ENCODE peak calls at places on chromosome 1, in nine cellular contexts. One of them, this sample, is unnamed.

GRCh38 chr1:20073247-20073646 is 3.3 kb downstream of the PLA2G5 start:
- DNase-seq in right cardiac atrium: no peak
- DNase-seq in SK-N-DZ: no peak
- DNase-seq in neural crest cell: no peak
- DNase-seq in HFF-Myc: no peak
- DNase-seq in substantia nigra: no peak
- DNase-seq in kidney: no peak
- DNase-seq in HTR-8/SVneo: no peak
- DNase-seq in mucosa of gallbladder: no peak
- DNase-seq in this sample: no peak

GRCh38 chr1:234656070-234656875 is 46.3 kb upstream of the IRF2BP2 start:
- DNase-seq in mucosa of gallbladder: no peak
- DNase-seq in substantia nigra: no peak
- DNase-seq in SK-N-DZ: no peak
- DNase-seq in right cardiac atrium: no peak
- DNase-seq in HTR-8/SVneo: no peak
- DNase-seq in HFF-Myc: no peak
- DNase-seq in neural crest cell: no peak
- DNase-seq in kidney: no peak
- DNase-seq in this sample: no peak

GRCh38 chr1:2248127-2248826 is 20.2 kb downstream of the SKI start:
- DNase-seq in neural crest cell: peak
- DNase-seq in HFF-Myc: no peak
- DNase-seq in right cardiac atrium: peak
- DNase-seq in kidney: peak
- DNase-seq in HTR-8/SVneo: no peak
- DNase-seq in substantia nigra: no peak
- DNase-seq in SK-N-DZ: no peak
- DNase-seq in mucosa of gallbladder: peak
- DNase-seq in this sample: no peak

GRCh38 chr1:6287431-6287886 is 26.6 kb upstream of the GPR153 start:
- DNase-seq in right cardiac atrium: peak
- DNase-seq in SK-N-DZ: no peak
- DNase-seq in mucosa of gallbladder: no peak
- DNase-seq in HTR-8/SVneo: no peak
- DNase-seq in HFF-Myc: no peak
- DNase-seq in neural crest cell: no peak
- DNase-seq in kidney: no peak
- DNase-seq in substantia nigra: peak
- DNase-seq in this sample: no peak

GRCh38 chr1:107162745-107163144 is 21.9 kb downstream of the NTNG1 start:
- DNase-seq in mucosa of gallbladder: no peak
- DNase-seq in HTR-8/SVneo: no peak
- DNase-seq in substantia nigra: no peak
- DNase-seq in SK-N-DZ: no peak
- DNase-seq in neural crest cell: no peak
- DNase-seq in right cardiac atrium: no peak
- DNase-seq in kidney: no peak
- DNase-seq in HFF-Myc: no peak
- DNase-seq in this sample: no peak

GRCh38 chr1:7230896-7231210 is 445.6 kb downstream of the CAMTA1 start:
- DNase-seq in neural crest cell: no peak
- DNase-seq in SK-N-DZ: no peak
- DNase-seq in right cardiac atrium: no peak
- DNase-seq in HFF-Myc: no peak
- DNase-seq in mucosa of gallbladder: no peak
- DNase-seq in HTR-8/SVneo: no peak
- DNase-seq in kidney: peak
- DNase-seq in substantia nigra: no peak
- DNase-seq in this sample: no peak

GRCh38 chr1:150968491-150968890 is 6.1 kb downstream of the CERS2 start:
- DNase-seq in HTR-8/SVneo: no peak
- DNase-seq in neural crest cell: no peak
- DNase-seq in kidney: no peak
- DNase-seq in mucosa of gallbladder: no peak
- DNase-seq in substantia nigra: peak
- DNase-seq in SK-N-DZ: no peak
- DNase-seq in right cardiac atrium: no peak
- DNase-seq in HFF-Myc: no peak
- DNase-seq in this sample: no peak

GRCh38 chr1:206668351-206668750 is 16.4 kb upstream of the MAPKAPK2 start:
- DNase-seq in HFF-Myc: no peak
- DNase-seq in neural crest cell: no peak
- DNase-seq in mucosa of gallbladder: no peak
- DNase-seq in kidney: no peak
- DNase-seq in right cardiac atrium: no peak
- DNase-seq in substantia nigra: no peak
- DNase-seq in HTR-8/SVneo: no peak
- DNase-seq in SK-N-DZ: no peak
- DNase-seq in this sample: no peak

GRCh38 chr1:30749691-30750583 is 7.6 kb downstream of the LAPTM5 start:
- DNase-seq in substantia nigra: no peak
- DNase-seq in kidney: peak
- DNase-seq in SK-N-DZ: no peak
- DNase-seq in HTR-8/SVneo: no peak
- DNase-seq in right cardiac atrium: peak
- DNase-seq in HFF-Myc: no peak
- DNase-seq in mucosa of gallbladder: no peak
- DNase-seq in neural crest cell: no peak
- DNase-seq in this sample: no peak

GRCh38 chr1:8425150-8425780 is 107.4 kb downstream of the SLC45A1 start:
- DNase-seq in HTR-8/SVneo: no peak
- DNase-seq in substantia nigra: no peak
- DNase-seq in SK-N-DZ: no peak
- DNase-seq in HFF-Myc: no peak
- DNase-seq in mucosa of gallbladder: no peak
- DNase-seq in kidney: no peak
- DNase-seq in neural crest cell: no peak
- DNase-seq in right cardiac atrium: no peak
- DNase-seq in this sample: no peak